ENCODE peak calls at places on chromosomes 5 and 9, in eight cellular contexts. P, W, T, O, Z, C, U and A are unnamed samples. For H3K27me3, the result is how much of the 10 kb centered on the place peaks cover.

GRCh38 chr5:55218966-55219365 is 8.1 kb downstream of the MCIDAS start:
- DNase-seq in O (no peak), P (no peak), W (no peak), U (peak), Z (no peak), T (peak), C (no peak), A (no peak)

GRCh38 chr9:98903938-98904560 is 39.7 kb upstream of the COL15A1 start:
- DNase-seq in O (no peak), Z (no peak), T (no peak), C (no peak), U (no peak), P (no peak), W (no peak), A (no peak)

GRCh38 chr9:94895668-94896067 is 169.2 kb downstream of the AOPEP start:
- DNase-seq in T (no peak), U (no peak), C (no peak), W (no peak), Z (no peak), O (no peak), P (no peak), A (no peak)

GRCh38 chr9:36407122-36407723 is 7.2 kb upstream of the RNF38 start:
- DNase-seq in Z (no peak), U (peak), C (peak), W (peak), O (no peak), T (peak), P (peak), A (peak)

GRCh38 chr5:150164640-150165039 is 1.9 kb upstream of the CDX1 start:
- DNase-seq in P (no peak), U (no peak), T (no peak), O (no peak), C (peak), W (no peak), Z (no peak), A (peak)

GRCh38 chr9:111916234-111916645 is 19.6 kb downstream of the UGCG start:
- DNase-seq in T (no peak), C (no peak), O (no peak), Z (no peak), U (no peak), W (no peak), P (no peak), A (no peak)

GRCh38 chr9:128705051-128705965 is 3.0 kb downstream of the PKN3 start:
- DNase-seq in T (peak), P (peak), W (no peak), C (peak), O (peak), Z (no peak), U (peak), A (no peak)

GRCh38 chr9:101495810-101496209 is 37.8 kb upstream of the RNF20 start:
- DNase-seq in Z (no peak), W (no peak), P (peak), U (no peak), O (no peak), T (no peak), C (no peak), A (no peak)

GRCh38 chr5:94391996-94392395 is 226.4 kb downstream of the KIAA0825 start:
- DNase-seq in O (no peak), T (no peak), W (no peak), C (no peak), U (no peak), Z (no peak), P (no peak), A (no peak)

GRCh38 chr9:92151691-92152393 is 36.6 kb upstream of the SPTLC1 start:
- DNase-seq in O (no peak), T (no peak), P (no peak), W (peak), Z (no peak), C (peak), U (peak), A (no peak)

GRCh38 chr5:73902327-73903051 is 276.5 kb downstream of the ARHGEF28 start:
- DNase-seq in W (no peak), P (peak), C (no peak), Z (no peak), U (no peak), T (peak), O (no peak), A (no peak)

GRCh38 chr5:88244686-88245085 is 24.0 kb downstream of the TMEM161B start:
- DNase-seq in Z (no peak), U (no peak), O (no peak), P (no peak), C (no peak), W (no peak), T (no peak), A (no peak)

GRCh38 chr5:93579561-93580386 is 1.2 kb downstream of the NR2F1-AS1 start:
- DNase-seq in Z (no peak), P (peak), W (no peak), U (no peak), T (peak), C (peak), O (peak), A (peak)

GRCh38 chr9:132885691-132886357 is 7.1 kb downstream of the SPACA9 start:
- DNase-seq in W (no peak), T (no peak), P (no peak), O (no peak), C (no peak), Z (no peak), U (no peak), A (no peak)

GRCh38 chr5:50867140-50867539 is 200.7 kb downstream of the PARP8 start:
- DNase-seq in W (no peak), O (no peak), P (no peak), U (no peak), T (peak), Z (no peak), C (no peak), A (no peak)

GRCh38 chr5:50863771-50864170 is 197.3 kb downstream of the PARP8 start:
- DNase-seq in W (no peak), U (no peak), O (no peak), P (no peak), Z (no peak), T (no peak), C (no peak), A (no peak)

DNA sequence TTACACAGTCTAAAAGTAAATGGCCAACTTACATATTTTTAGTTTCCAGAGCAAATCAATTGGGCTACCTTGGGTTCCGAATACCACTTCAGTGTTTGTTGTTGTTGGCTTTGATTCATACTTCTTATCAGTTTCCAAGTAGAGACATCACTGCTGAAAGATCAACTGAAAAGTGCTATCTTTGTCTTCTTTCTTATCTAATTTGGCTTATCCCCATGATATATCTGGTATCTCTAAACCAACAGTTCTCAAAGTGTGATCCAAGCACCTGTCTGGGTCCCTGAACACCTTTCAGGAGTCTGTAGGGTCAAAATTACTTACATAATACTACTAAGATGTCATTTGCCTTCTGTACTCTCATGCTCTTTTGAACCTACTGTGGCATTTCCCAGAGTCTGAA is 200.0 kb downstream of the PARP8 start:
- DNase-seq in C (no peak), W (no peak), O (no peak), P (no peak), Z (no peak), T (no peak), U (no peak), A (no peak)
- H3K27me3 ChIP-seq in C (under half), W (under half), O (under half), P (under half), Z (under half), T (under half), U (under half), A (under half)

DNA sequence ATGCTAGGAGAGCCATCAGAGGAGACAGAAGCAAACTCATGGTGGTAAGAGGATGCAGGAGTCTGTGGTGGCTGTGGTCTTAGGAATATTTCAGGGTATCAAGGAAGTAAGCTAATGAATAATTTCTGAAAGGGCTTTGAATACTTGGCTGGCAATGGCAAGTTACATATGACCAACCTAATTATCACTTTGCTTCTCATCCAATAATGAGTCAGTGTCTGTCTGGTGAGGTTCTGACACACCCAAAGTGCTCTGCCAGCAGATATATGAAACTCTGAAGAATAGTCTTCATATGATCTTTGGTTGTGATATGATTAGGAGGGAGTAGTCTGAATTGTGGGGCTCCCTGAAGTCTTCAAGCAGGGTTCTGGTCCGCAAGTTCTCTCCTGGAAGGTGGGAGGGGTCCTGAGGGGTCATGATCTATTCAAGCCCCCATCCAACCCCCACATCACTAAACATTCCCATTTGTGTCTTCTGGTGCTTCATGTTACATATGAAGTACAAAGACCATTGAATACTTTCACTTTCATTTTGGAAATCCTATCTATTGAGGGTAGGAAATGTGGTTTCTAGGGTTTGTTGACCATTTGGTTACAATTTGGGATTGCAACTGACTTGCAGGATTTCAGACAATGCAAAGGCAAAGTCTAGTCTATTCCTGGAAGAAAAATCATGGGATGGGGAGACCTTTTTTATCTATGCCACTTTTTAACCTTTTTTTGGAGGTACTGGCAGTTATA is 199.9 kb upstream of the CDKN2B start:
- DNase-seq in Z (no peak), W (no peak), O (no peak), T (no peak), C (no peak), P (no peak), U (no peak), A (no peak)
- H3K4me3 ChIP-seq in Z (no peak), W (no peak), O (no peak), T (no peak), C (no peak), P (no peak), U (no peak), A (no peak)

GRCh38 chr5:181199881-181200282 is 5.1 kb downstream of the TRIM7 start:
- DNase-seq in U (no peak), C (no peak), T (no peak), O (peak), P (no peak), Z (no peak), W (no peak), A (no peak)

GRCh38 chr5:181198905-181199519 is 6.0 kb downstream of the TRIM7 start:
- DNase-seq in W (no peak), U (no peak), P (no peak), C (no peak), T (peak), O (no peak), Z (no peak), A (no peak)

GRCh38 chr5:181203093-181203711 is 1.8 kb downstream of the TRIM7 start:
- DNase-seq in W (no peak), C (no peak), P (no peak), O (no peak), U (no peak), Z (no peak), T (no peak), A (no peak)

GRCh38 chr5:181198106-181198685 is 6.8 kb downstream of the TRIM7 start:
- DNase-seq in T (no peak), W (no peak), O (peak), C (no peak), Z (no peak), U (no peak), P (no peak), A (no peak)

DNA sequence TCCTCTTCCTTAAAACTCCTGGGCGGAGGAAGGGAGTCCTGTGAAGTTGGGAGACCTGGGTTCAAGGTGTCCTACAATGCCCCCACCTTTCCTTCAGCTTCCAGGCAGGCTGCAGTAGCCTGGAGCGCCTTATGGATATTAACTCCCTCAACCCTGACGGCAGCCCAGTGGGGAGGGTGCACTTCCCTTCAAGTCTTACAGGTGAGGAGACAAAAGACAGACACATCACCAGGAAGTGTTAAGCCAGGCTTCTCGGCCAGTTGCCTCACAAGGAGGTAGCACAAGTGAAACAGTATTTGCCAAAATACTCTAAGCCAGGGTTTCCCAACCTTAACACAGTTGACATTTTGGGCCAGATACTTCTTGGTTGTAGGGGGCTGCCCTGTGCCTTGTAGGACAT is 4.2 kb downstream of the TRIM7 start:
- DNase-seq in C (no peak), P (no peak), W (no peak), Z (no peak), T (peak), O (no peak), U (no peak), A (no peak)
- H3K27me3 ChIP-seq in C (under half), P (under half), W (under half), Z (under half), T (under half), O (under half), U (under half), A (under half)

DNA sequence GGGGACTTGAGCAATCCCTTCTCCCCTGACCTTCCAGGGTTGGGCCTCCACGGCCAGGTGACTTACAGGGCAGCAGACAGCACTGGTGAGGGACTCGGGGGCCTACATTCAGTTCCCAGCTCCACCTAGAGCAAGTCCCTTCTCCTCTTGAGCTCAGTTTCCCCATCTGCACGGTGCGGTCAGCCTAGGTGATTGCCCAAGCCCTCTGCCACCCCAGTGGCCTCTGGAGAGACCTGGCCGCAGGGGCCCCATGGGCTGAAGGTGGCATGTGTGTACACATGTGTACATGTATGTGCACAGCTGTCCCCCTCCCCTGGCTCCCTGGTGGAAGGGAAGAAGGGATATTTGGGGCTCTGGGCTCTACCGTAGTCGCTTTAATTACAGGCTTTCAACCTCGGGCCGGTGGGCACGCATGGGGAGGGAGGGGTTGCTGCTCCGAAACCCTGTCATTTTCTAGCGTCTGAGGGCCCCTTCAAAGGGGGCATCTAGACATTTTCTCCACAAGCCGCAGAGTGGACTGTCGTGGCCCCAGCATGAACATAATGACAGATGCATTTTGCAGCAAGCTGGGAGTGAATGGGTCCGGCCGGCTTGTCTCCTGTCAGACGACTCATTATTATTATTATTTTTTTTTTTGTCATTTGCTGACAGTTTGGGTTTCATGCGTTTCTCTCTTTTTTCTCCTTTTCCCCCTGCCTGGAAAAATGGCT is 44.0 kb downstream of the ASS1 start:
- DNase-seq in U (no peak), W (no peak), P (peak), Z (no peak), O (no peak), T (no peak), C (no peak), A (no peak)
- H3K4me3 ChIP-seq in U (no peak), W (no peak), P (no peak), Z (no peak), O (no peak), T (no peak), C (no peak), A (no peak)

GRCh38 chr5:170743876-170744212 is 39.7 kb upstream of the GABRP start:
- DNase-seq in P (no peak), W (no peak), Z (no peak), C (no peak), T (no peak), O (no peak), U (no peak), A (no peak)
- H3K27me3 ChIP-seq in P (under half), W (under half), Z (under half), C (under half), T (under half), O (under half), U (under half), A (under half)

GRCh38 chr5:122323132-122323548 is 11.1 kb downstream of the SNCAIP start:
- DNase-seq in C (no peak), O (no peak), T (no peak), U (no peak), P (no peak), Z (no peak), W (no peak), A (no peak)

GRCh38 chr5:122323738-122324137 is 11.7 kb downstream of the SNCAIP start:
- DNase-seq in O (no peak), Z (no peak), P (no peak), U (no peak), C (no peak), T (no peak), W (no peak), A (no peak)

GRCh38 chr5:122316652-122317051 is 4.6 kb downstream of the SNCAIP start:
- DNase-seq in O (no peak), Z (no peak), P (no peak), W (no peak), U (no peak), T (no peak), C (no peak), A (no peak)

GRCh38 chr5:122315511-122315910 is 3.5 kb downstream of the SNCAIP start:
- DNase-seq in Z (no peak), C (no peak), P (no peak), T (no peak), O (no peak), U (no peak), W (no peak), A (no peak)

DNA sequence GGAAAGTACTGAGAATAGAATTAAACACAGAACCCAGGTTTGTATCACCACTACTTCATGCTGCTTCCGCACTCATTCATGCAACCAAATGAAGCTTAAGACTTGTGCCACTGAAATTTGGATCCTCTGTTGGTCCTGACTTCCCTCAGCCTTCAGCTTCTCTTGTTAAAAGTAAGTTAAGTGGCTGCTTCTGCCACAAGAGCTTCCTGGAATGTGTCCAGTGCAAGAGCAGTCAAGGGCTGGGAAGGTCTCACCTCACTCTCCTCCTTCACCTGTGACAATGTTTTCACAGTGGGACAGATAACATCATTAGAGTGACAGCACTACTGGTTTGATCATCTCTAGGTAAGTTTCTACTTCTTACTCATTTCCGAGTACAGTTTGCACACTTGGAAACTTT is 7.9 kb downstream of the SNCAIP start:
- DNase-seq in C (no peak), W (no peak), Z (no peak), U (no peak), O (no peak), T (no peak), P (no peak), A (no peak)
- H3K4me3 ChIP-seq in C (no peak), W (no peak), Z (no peak), U (no peak), O (no peak), T (no peak), P (no peak), A (no peak)